ENCODE peak calls at places on chromosomes 4 and X, in six cellular contexts. G is endothelial cell of umbilical vein, K is astrocyte, V is HCT116, T is GM23248, Z is fibroblast of lung. R is an unnamed sample.
A peak's percentile ranks its signal among the peaks of the same experiment; 100 is the strongest.

GRCh38 chrX:30513284-30513683 is 64.3 kb downstream of the TASL start:
- DNase-seq in G (peak; percentile 2), K (no peak), V (no peak), T (peak; percentile 12), Z (peak; percentile 23), R (no peak)

GRCh38 chrX:111110098-111110775 is 14.2 kb downstream of the PAK3 start:
- DNase-seq in G (no peak), K (no peak), V (no peak), T (no peak), Z (no peak), R (no peak)

GRCh38 chr4:87209696-87210095 is 10.7 kb downstream of the KLHL8 start:
- DNase-seq in G (no peak), K (no peak), V (no peak), T (peak; percentile 66), Z (no peak), R (no peak)

GRCh38 chr4:44916406-44916805 is 190.1 kb upstream of the GNPDA2 start:
- DNase-seq in G (no peak), K (no peak), V (no peak), T (peak; percentile 62), Z (peak; percentile 15), R (peak; percentile 29)

GRCh38 chrX:16250296-16250695 is 83.0 kb downstream of the MAGEB17 start:
- DNase-seq in G (no peak), K (peak; percentile 4), V (no peak), T (peak; percentile 23), Z (no peak), R (no peak)

GRCh38 chr4:94363136-94363655 is 20.6 kb upstream of the HPGDS start:
- DNase-seq in G (peak; percentile 54), K (peak; percentile 29), V (no peak), T (no peak), Z (no peak), R (no peak)

GRCh38 chr4:41236508-41236907 is 20.2 kb upstream of the UCHL1 start:
- DNase-seq in G (no peak), K (no peak), V (no peak), T (no peak), Z (no peak), R (no peak)

GRCh38 chr4:79087091-79087490 is 147.9 kb upstream of the PAQR3 start:
- DNase-seq in G (no peak), K (no peak), V (no peak), T (no peak), Z (no peak), R (no peak)

GRCh38 chr4:6875431-6875831 is 34.2 kb upstream of the TBC1D14 start:
- DNase-seq in G (no peak), K (no peak), V (no peak), T (no peak), Z (no peak), R (no peak)

GRCh38 chrX:130304587-130305368 is 34.9 kb upstream of the SLC25A14 start:
- DNase-seq in G (no peak), K (no peak), V (no peak), T (no peak), Z (no peak), R (no peak)

GRCh38 chr4:53790286-53790685 is 199.0 kb upstream of the LNX1 start:
- DNase-seq in G (no peak), K (no peak), V (no peak), T (no peak), Z (no peak), R (no peak)

GRCh38 chr4:89111833-89112563 is 665 bp downstream of the TIGD2 start:
- DNase-seq in G (peak; percentile 12), K (peak; percentile 86), V (no peak), T (peak; percentile 94), Z (peak; percentile 97), R (peak; percentile 92)

GRCh38 chr4:19309365-19309764 is 942.3 kb upstream of the SLIT2 start:
- DNase-seq in G (peak; percentile 55), K (peak; percentile 42), V (no peak), T (peak; percentile 67), Z (peak; percentile 78), R (peak; percentile 14)

GRCh38 chrX:15143050-15143824 is 126.6 kb downstream of the ASB9 start:
- DNase-seq in G (peak; percentile 18), K (peak; percentile 8), V (peak; percentile 34), T (peak; percentile 59), Z (peak; percentile 41), R (peak; percentile 34)

GRCh38 chr4:823761-824460 is 2.0 kb downstream of the CPLX1 start:
- DNase-seq in G (no peak), K (no peak), V (no peak), T (no peak), Z (no peak), R (no peak)

GRCh38 chr4:158812133-158812532 is 43.3 kb downstream of the FNIP2 start:
- DNase-seq in G (no peak), K (no peak), V (no peak), T (no peak), Z (no peak), R (no peak)

GRCh38 chr4:180057198-180057821 is 2185.9 kb upstream of the TENM3 start:
- DNase-seq in G (no peak), K (no peak), V (no peak), T (peak; percentile 1), Z (peak; percentile 15), R (no peak)

GRCh38 chr4:95549246-95550138 is 719 bp upstream of the UNC5C start:
- DNase-seq in G (peak; percentile 41), K (peak; percentile 52), V (no peak), T (peak; percentile 19), Z (peak; percentile 68), R (peak; percentile 60)

GRCh38 chr4:125115941-125116340 is 198.8 kb upstream of the FAT4 start:
- DNase-seq in G (no peak), K (peak; percentile 76), V (no peak), T (peak; percentile 64), Z (peak; percentile 73), R (no peak)

GRCh38 chr4:90841676-90842075 is 714.5 kb downstream of the CCSER1 start:
- DNase-seq in G (peak; percentile 57), K (peak; percentile 23), V (no peak), T (no peak), Z (peak; percentile 28), R (peak; percentile 56)

GRCh38 chrX:10108288-10108687 is 48.5 kb upstream of the CLCN4 start:
- DNase-seq in G (no peak), K (no peak), V (no peak), T (no peak), Z (no peak), R (peak; percentile 44)

GRCh38 chr4:57083107-57083506 is 27.1 kb downstream of the IGFBP7 start:
- DNase-seq in G (peak; percentile 72), K (peak; percentile 59), V (no peak), T (no peak), Z (peak; percentile 40), R (no peak)

GRCh38 chr4:31366041-31366440 is 645.9 kb downstream of the PCDH7 start:
- DNase-seq in G (no peak), K (peak; percentile 55), V (no peak), T (peak; percentile 1), Z (peak; percentile 9), R (peak; percentile 10)

GRCh38 chrX:24485976-24486680 is 21.0 kb downstream of the PDK3 start:
- DNase-seq in G (no peak), K (no peak), V (no peak), T (no peak), Z (no peak), R (no peak)
- H2AFZ ChIP-seq in G (no peak overlapping the region), K (no peak overlapping the region), V (no peak overlapping the region), T (no peak overlapping the region), Z (no peak overlapping the region), R (no peak overlapping the region)

DNA sequence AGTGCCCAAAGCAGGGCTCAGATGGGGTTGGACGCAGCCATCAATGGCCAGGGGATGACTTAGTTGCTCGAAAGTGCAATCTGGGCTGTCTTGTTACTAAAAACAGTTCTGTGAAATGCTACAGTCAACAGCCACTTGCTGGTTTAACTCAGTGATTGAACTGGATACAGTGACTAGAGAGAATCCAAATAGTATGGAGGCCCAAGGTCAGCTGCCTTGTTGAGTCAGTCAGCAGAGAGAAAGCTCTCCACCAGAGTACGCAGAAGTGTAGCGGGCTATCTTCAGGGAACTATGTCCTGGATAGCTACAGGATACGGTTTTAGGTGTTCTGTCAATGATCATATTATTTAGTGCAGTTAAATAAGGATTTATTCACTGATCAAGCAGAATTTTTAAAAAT is 68.4 kb downstream of the TRAPPC11 start:
- DNase-seq in G (no peak), K (no peak), V (no peak), T (no peak), Z (no peak), R (no peak)
- H2AFZ ChIP-seq in G (no peak overlapping the region), K (no peak overlapping the region), V (no peak overlapping the region), T (no peak overlapping the region), Z (no peak overlapping the region), R (no peak overlapping the region)

GRCh38 chr4:169907705-169908104 is 118.5 kb downstream of the MFAP3L start:
- DNase-seq in G (no peak), K (no peak), V (no peak), T (no peak), Z (no peak), R (no peak)

GRCh38 chr4:169909897-169910296 is 116.3 kb downstream of the MFAP3L start:
- DNase-seq in G (no peak), K (no peak), V (no peak), T (no peak), Z (no peak), R (no peak)

GRCh38 chr4:169906104-169906503 is 120.1 kb downstream of the MFAP3L start:
- DNase-seq in G (no peak), K (no peak), V (no peak), T (no peak), Z (no peak), R (peak; percentile 6)

GRCh38 chr4:169909479-169909878 is 116.7 kb downstream of the MFAP3L start:
- DNase-seq in G (no peak), K (no peak), V (no peak), T (no peak), Z (no peak), R (no peak)

GRCh38 chr4:169906821-169907220 is 119.4 kb downstream of the MFAP3L start:
- DNase-seq in G (no peak), K (no peak), V (no peak), T (no peak), Z (no peak), R (no peak)
- H2AFZ ChIP-seq in G (no peak overlapping the region), K (no peak overlapping the region), V (no peak overlapping the region), T (no peak overlapping the region), Z (no peak overlapping the region), R (no peak overlapping the region)

GRCh38 chr4:123699823-123700822 is 303.5 kb downstream of the SPRY1 start:
- DNase-seq in G (peak; percentile 84), K (peak; percentile 98), V (no peak), T (peak; percentile 92), Z (peak; percentile 89), R (peak; percentile 73)
- H2AFZ ChIP-seq in G (peak overlapping the region; percentile 75), K (peak overlapping the region; percentile 54), V (no peak overlapping the region), T (peak overlapping the region; percentile 79), Z (peak overlapping the region; percentile 37), R (peak overlapping the region; percentile 93)

DNA sequence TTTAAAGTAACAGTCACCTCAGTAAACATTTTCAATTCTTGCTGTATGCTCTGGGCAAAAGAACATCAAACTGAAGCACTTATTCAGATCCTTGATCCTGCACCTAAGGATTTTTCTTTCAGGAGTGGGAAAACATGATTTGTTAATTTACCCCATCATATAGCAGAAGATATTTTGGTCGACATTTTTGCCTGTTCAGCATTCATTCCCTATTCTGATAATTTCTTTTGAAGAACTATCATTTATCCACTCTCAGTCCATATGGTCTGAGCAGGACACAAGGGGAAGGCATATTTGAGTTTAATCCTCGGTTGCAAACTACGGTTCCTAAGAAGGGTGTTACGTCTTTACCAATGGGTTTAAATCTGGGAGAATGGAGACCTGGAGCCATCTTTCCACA is 1.2 kb upstream of the CLOCK start:
- DNase-seq in G (no peak), K (no peak), V (no peak), T (no peak), Z (no peak), R (no peak)
- H2AFZ ChIP-seq in G (no peak overlapping the region), K (peak overlapping the region; percentile 85), V (no peak overlapping the region), T (peak overlapping the region; percentile 88), Z (peak overlapping the region; percentile 41), R (peak overlapping the region; percentile 87)

GRCh38 chrX:101658661-101659477 is 781 bp downstream of the ARMCX2 start:
- DNase-seq in G (peak; percentile 51), K (peak; percentile 20), V (no peak), T (peak; percentile 76), Z (peak; percentile 40), R (peak; percentile 5)
- H2AFZ ChIP-seq in G (peak overlapping the region; percentile 91), K (peak overlapping the region; percentile 71), V (no peak overlapping the region), T (peak overlapping the region; percentile 81), Z (peak overlapping the region; percentile 55), R (peak overlapping the region; percentile 84)

R was measured in mammary epithelial cell.